ENCODE peak calls at places on chromosomes 1 and 21, in five cellular contexts. J, N, D, V and Z are unnamed samples.

GRCh38 chr1:110477041-110477440 is 26.1 kb downstream of the PROK1 start:
- ATAC-seq in V (no peak), D (no peak), J (no peak), N (peak; percentile 59), Z (no peak)

GRCh38 chr1:100445565-100445964 is 92.4 kb upstream of the GPR88 start:
- ATAC-seq in N (no peak), V (no peak), D (no peak), J (no peak), Z (no peak)

GRCh38 chr1:167413328-167413727 is 105.0 kb downstream of the CD247 start:
- ATAC-seq in J (no peak), D (no peak), V (no peak), N (no peak), Z (no peak)

GRCh38 chr1:155006601-155007101 is 4.0 kb downstream of the ZBTB7B start:
- ATAC-seq in N (no peak), V (no peak), J (no peak), D (peak; percentile 31), Z (no peak)

GRCh38 chr1:110339427-110340206 is 440 bp downstream of the RBM15 start:
- ATAC-seq in D (peak; percentile 38), V (peak; percentile 32), N (peak; percentile 6), J (peak; percentile 11), Z (no peak)

GRCh38 chr1:48794815-48795214 is 18.1 kb upstream of the BEND5 start:
- ATAC-seq in D (no peak), V (no peak), J (no peak), N (no peak), Z (no peak)

GRCh38 chr1:36182734-36183133 is 26.8 kb downstream of the MAP7D1 start:
- ATAC-seq in N (no peak), J (peak; percentile 15), V (no peak), D (no peak), Z (no peak)

GRCh38 chr1:217622042-217622441 is 8.8 kb downstream of the GPATCH2 start:
- ATAC-seq in N (no peak), V (no peak), D (peak; percentile 55), J (no peak), Z (no peak)

GRCh38 chr1:16250547-16251251 is 13.7 kb upstream of the CPLANE2 start:
- ATAC-seq in V (no peak), J (no peak), N (peak; percentile 67), D (no peak), Z (peak; percentile 41)

GRCh38 chr1:16253332-16253922 is 16.4 kb upstream of the CPLANE2 start:
- ATAC-seq in J (no peak), D (no peak), V (no peak), N (no peak), Z (no peak)

GRCh38 chr1:16252912-16253311 is 15.9 kb upstream of the CPLANE2 start:
- ATAC-seq in D (no peak), V (no peak), N (no peak), J (no peak), Z (no peak)

GRCh38 chr1:16249838-16250241 is 12.9 kb upstream of the CPLANE2 start:
- ATAC-seq in D (peak; percentile 26), J (no peak), N (peak; percentile 79), V (no peak), Z (peak; percentile 81)

DNA sequence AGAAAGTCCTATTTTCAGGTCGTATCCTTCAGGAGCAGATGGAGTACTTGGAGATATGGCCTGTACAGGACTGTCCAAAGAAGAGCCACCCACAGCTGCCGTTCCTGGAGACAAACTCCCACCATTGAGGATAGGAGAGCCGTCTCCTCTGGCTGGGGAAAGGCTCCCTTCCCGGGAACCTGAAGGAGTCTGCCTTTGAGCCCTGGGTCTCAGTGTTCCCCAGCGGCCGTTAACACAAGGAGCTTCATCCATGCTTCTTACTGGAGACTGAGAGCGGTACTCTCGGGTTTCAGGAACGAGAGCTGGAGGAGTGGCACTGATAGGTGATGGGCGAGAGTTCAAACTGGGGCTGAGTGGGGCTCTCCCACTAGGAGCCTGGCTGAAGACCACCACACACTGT is 14.4 kb upstream of the CPLANE2 start:
- ATAC-seq in D (no peak), N (no peak), J (no peak), V (no peak), Z (no peak)
- H3K36me3 ChIP-seq in D (peaks cover 14% of the 10 kb centered on the region), N (peaks cover 7% of the 10 kb centered on the region), J (peaks cover 86% of the 10 kb centered on the region), V (peaks cover 70% of the 10 kb centered on the region), Z (no peaks in the 10 kb centered on the region)

GRCh38 chr1:235069577-235070563 is 58.8 kb downstream of the TOMM20 start:
- ATAC-seq in J (no peak), V (peak; percentile 35), D (no peak), N (peak; percentile 24), Z (peak; percentile 17)
- TF ChIP-seq EP300 in J (no peak), V (peak; percentile 60), D (no peak), N (peak; percentile 59), Z (no peak)

GRCh38 chr1:39757501-39757900 is 13.6 kb downstream of the OXCT2 start:
- ATAC-seq in D (no peak), V (no peak), J (no peak), N (no peak), Z (no peak)

GRCh38 chr1:39760074-39761008 is 10.8 kb downstream of the OXCT2 start:
- ATAC-seq in J (no peak), N (no peak), D (no peak), V (no peak), Z (no peak)

GRCh38 chr1:39761016-39761415 is 10.1 kb downstream of the OXCT2 start:
- ATAC-seq in D (no peak), V (no peak), J (no peak), N (no peak), Z (no peak)

GRCh38 chr1:39758556-39759435 is 12.4 kb downstream of the OXCT2 start:
- ATAC-seq in D (no peak), J (no peak), V (no peak), N (no peak), Z (no peak)

GRCh38 chr1:39759436-39759726 is 11.8 kb downstream of the OXCT2 start:
- ATAC-seq in J (no peak), D (no peak), V (no peak), N (no peak), Z (no peak)
- H3K36me3 ChIP-seq in J (peaks cover 40% of the 10 kb centered on the region), D (peaks cover 10% of the 10 kb centered on the region), V (peaks cover 10% of the 10 kb centered on the region), N (peaks cover 11% of the 10 kb centered on the region), Z (peaks cover 87% of the 10 kb centered on the region)

GRCh38 chr1:50246869-50247268 is 138.1 kb downstream of the ELAVL4 start:
- ATAC-seq in N (no peak), J (no peak), V (no peak), D (no peak), Z (no peak)

GRCh38 chr1:50257029-50257428 is 148.3 kb downstream of the ELAVL4 start:
- ATAC-seq in N (no peak), D (no peak), J (no peak), V (no peak), Z (no peak)

GRCh38 chr1:50251592-50252165 is 143.0 kb downstream of the ELAVL4 start:
- ATAC-seq in J (no peak), N (no peak), V (no peak), D (peak; percentile 82), Z (no peak)
- TF ChIP-seq EP300 in J (no peak), N (no peak), V (no peak), D (no peak), Z (no peak)

GRCh38 chr1:52404116-52404974 is at the start of the genes ORC1 and PRPF38A:
- ATAC-seq in V (peak; percentile 93), D (peak; percentile 91), J (peak; percentile 90), N (peak; percentile 100), Z (peak; percentile 99)

GRCh38 chr1:52402860-52403240 is 1.4 kb downstream of the ORC1 start:
- ATAC-seq in J (no peak), D (peak; percentile 22), N (no peak), V (peak; percentile 22), Z (no peak)

GRCh38 chr1:52404975-52405338 is 555 bp downstream of the PRPF38A start:
- ATAC-seq in D (no peak), J (no peak), N (no peak), V (no peak), Z (no peak)

GRCh38 chr1:52400131-52400530 is 4.1 kb downstream of the ORC1 start:
- ATAC-seq in D (no peak), N (no peak), J (no peak), V (no peak), Z (no peak)

DNA sequence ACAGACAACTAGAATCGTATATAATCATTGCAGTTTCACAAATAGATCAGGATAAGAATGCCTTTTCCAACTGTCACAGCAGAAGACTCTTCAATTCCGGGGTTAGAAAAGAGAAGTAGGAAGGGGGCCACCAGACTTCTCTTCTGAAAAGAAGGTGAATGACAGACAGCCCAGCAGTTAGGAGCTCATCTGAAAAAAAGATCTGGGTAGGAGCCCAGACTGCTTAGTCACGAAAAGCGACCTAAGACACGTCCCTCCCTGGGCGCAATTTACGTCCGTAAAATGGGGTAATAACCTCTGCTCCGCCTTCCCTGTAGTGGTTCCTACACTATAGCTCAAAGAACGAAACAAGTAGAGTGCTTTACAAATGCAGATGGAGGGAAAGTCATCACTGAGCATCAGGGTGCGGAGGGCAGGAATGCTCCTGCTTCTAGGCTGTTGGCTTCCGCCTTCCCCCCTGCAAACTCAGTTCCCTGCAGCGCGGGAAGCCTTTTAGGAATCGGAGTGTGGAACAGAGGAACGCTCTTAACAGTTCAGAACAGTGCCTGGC is 582 bp downstream of the ORC1 start:
- ATAC-seq in D (peak; percentile 77), V (peak; percentile 62), N (peak; percentile 65), J (peak; percentile 81), Z (peak; percentile 10)
- H3K36me3 ChIP-seq in D (peaks cover 6% of the 10 kb centered on the region), V (peaks cover 42% of the 10 kb centered on the region), N (peaks cover 4% of the 10 kb centered on the region), J (peaks cover 73% of the 10 kb centered on the region), Z (peaks cover 28% of the 10 kb centered on the region)

GRCh38 chr1:98129486-98129885 is 208.7 kb upstream of the DPYD start:
- ATAC-seq in V (no peak), D (no peak), N (no peak), J (no peak), Z (no peak)

GRCh38 chr1:98133151-98133550 is 212.3 kb upstream of the DPYD start:
- ATAC-seq in V (no peak), D (no peak), J (no peak), N (no peak), Z (no peak)

GRCh38 chr1:98126740-98127139 is 205.9 kb upstream of the DPYD start:
- ATAC-seq in D (no peak), N (no peak), V (no peak), J (no peak), Z (no peak)

GRCh38 chr1:98130406-98130805 is 209.6 kb upstream of the DPYD start:
- ATAC-seq in V (no peak), N (no peak), J (no peak), D (no peak), Z (no peak)
- TF ChIP-seq EP300 in V (no peak), N (no peak), J (no peak), D (no peak), Z (no peak)

DNA sequence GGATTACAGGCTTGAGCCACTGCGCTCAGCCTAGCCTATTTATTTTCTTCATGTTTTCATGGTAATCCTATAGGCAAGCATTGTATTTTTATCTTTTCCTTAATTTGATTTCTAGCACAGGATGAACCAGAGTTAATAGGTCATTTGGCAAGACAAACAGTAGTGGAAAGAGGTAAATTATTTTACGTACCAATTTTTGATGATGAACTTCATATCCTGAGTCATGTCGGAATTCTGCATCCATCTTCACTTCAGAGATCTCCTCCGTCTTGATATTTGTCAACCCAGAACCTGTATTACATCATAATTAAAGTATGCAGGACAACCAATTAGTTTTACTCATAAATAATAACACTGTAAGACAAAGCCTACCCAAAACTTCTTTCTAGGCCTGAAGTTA is 162.6 kb downstream of the GABPA start:
- ATAC-seq in J (no peak), D (no peak), N (no peak), V (no peak), Z (no peak)
- H3K36me3 ChIP-seq in J (no peaks in the 10 kb centered on the region), D (no peaks in the 10 kb centered on the region), N (no peaks in the 10 kb centered on the region), V (peaks cover 11% of the 10 kb centered on the region), Z (peaks cover 31% of the 10 kb centered on the region)